ENCODE peak calls at places on chromosomes 5 and 9, in five cellular contexts. One of them, this sample, is unnamed.

GRCh38 chr9:126722252-126722921 is 82.5 kb upstream of the ZBTB43 start:
- DNase-seq in tibial nerve: peak
- DNase-seq in fibroblast of the aortic adventitia: no peak
- DNase-seq in psoas muscle: peak
- DNase-seq in astrocyte: peak
- DNase-seq in this sample: peak

GRCh38 chr9:127004946-127005769 is 90.6 kb downstream of the RALGPS1 start:
- DNase-seq in astrocyte: peak
- DNase-seq in psoas muscle: no peak
- DNase-seq in tibial nerve: no peak
- DNase-seq in fibroblast of the aortic adventitia: peak
- DNase-seq in this sample: peak

GRCh38 chr9:76667521-76667957 is 96.7 kb upstream of the PCA3 start:
- DNase-seq in tibial nerve: no peak
- DNase-seq in psoas muscle: no peak
- DNase-seq in astrocyte: peak
- DNase-seq in fibroblast of the aortic adventitia: peak
- DNase-seq in this sample: peak

GRCh38 chr5:102670224-102670836 is 84.8 kb upstream of the PAM start:
- DNase-seq in psoas muscle: peak
- DNase-seq in fibroblast of the aortic adventitia: peak
- DNase-seq in tibial nerve: no peak
- DNase-seq in astrocyte: no peak
- DNase-seq in this sample: no peak

GRCh38 chr9:81575976-81576375 is 113.4 kb downstream of the TLE1 start:
- DNase-seq in astrocyte: peak
- DNase-seq in fibroblast of the aortic adventitia: peak
- DNase-seq in tibial nerve: no peak
- DNase-seq in psoas muscle: no peak
- DNase-seq in this sample: peak

GRCh38 chr9:128245293-128246151 is 30.3 kb downstream of the GOLGA2 start:
- DNase-seq in fibroblast of the aortic adventitia: peak
- DNase-seq in astrocyte: peak
- DNase-seq in psoas muscle: peak
- DNase-seq in tibial nerve: no peak
- DNase-seq in this sample: peak

GRCh38 chr5:152542741-152543140 is 137.7 kb upstream of the NMUR2 start:
- DNase-seq in fibroblast of the aortic adventitia: no peak
- DNase-seq in astrocyte: peak
- DNase-seq in psoas muscle: no peak
- DNase-seq in tibial nerve: no peak
- DNase-seq in this sample: peak

GRCh38 chr5:143870871-143871632 is 59.1 kb downstream of the HMHB1 start:
- DNase-seq in tibial nerve: no peak
- DNase-seq in psoas muscle: no peak
- DNase-seq in astrocyte: peak
- DNase-seq in fibroblast of the aortic adventitia: no peak
- DNase-seq in this sample: peak

GRCh38 chr5:126363658-126364057 is 59.6 kb upstream of the GRAMD2B start:
- DNase-seq in astrocyte: no peak
- DNase-seq in tibial nerve: no peak
- DNase-seq in fibroblast of the aortic adventitia: no peak
- DNase-seq in psoas muscle: no peak
- DNase-seq in this sample: peak

GRCh38 chr9:136533775-136534157 is 12.1 kb downstream of the NOTCH1 start:
- DNase-seq in astrocyte: no peak
- DNase-seq in fibroblast of the aortic adventitia: no peak
- DNase-seq in psoas muscle: no peak
- DNase-seq in tibial nerve: no peak
- DNase-seq in this sample: no peak

GRCh38 chr5:176597417-176598389 is 12.3 kb downstream of the GPRIN1 start:
- DNase-seq in fibroblast of the aortic adventitia: no peak
- DNase-seq in tibial nerve: no peak
- DNase-seq in psoas muscle: no peak
- DNase-seq in astrocyte: no peak
- DNase-seq in this sample: no peak

GRCh38 chr5:172420215-172420934 is 34.0 kb downstream of the SH3PXD2B start:
- DNase-seq in astrocyte: peak
- DNase-seq in fibroblast of the aortic adventitia: peak
- DNase-seq in psoas muscle: peak
- DNase-seq in tibial nerve: peak
- DNase-seq in this sample: peak

GRCh38 chr5:32942225-32942989 is 231.3 kb downstream of the NPR3 start:
- DNase-seq in astrocyte: no peak
- DNase-seq in fibroblast of the aortic adventitia: peak
- DNase-seq in psoas muscle: no peak
- DNase-seq in tibial nerve: no peak
- DNase-seq in this sample: peak

GRCh38 chr5:178215263-178216002 is 11.1 kb downstream of the HNRNPAB start:
- DNase-seq in psoas muscle: no peak
- DNase-seq in fibroblast of the aortic adventitia: no peak
- DNase-seq in tibial nerve: no peak
- DNase-seq in astrocyte: no peak
- DNase-seq in this sample: no peak

GRCh38 chr5:42570946-42571625 is 147.8 kb downstream of the GHR start:
- DNase-seq in tibial nerve: no peak
- DNase-seq in astrocyte: peak
- DNase-seq in psoas muscle: no peak
- DNase-seq in fibroblast of the aortic adventitia: no peak
- DNase-seq in this sample: no peak

GRCh38 chr5:93705896-93706295 is 35.5 kb downstream of the POU5F2 start:
- DNase-seq in tibial nerve: no peak
- DNase-seq in psoas muscle: no peak
- DNase-seq in fibroblast of the aortic adventitia: peak
- DNase-seq in astrocyte: peak
- DNase-seq in this sample: peak

GRCh38 chr5:82620957-82621600 is 342.9 kb upstream of the RPS23 start:
- DNase-seq in psoas muscle: no peak
- DNase-seq in astrocyte: peak
- DNase-seq in tibial nerve: peak
- DNase-seq in fibroblast of the aortic adventitia: no peak
- DNase-seq in this sample: no peak

GRCh38 chr9:31840702-31841101 is 543.7 kb upstream of the ACO1 start:
- DNase-seq in psoas muscle: no peak
- DNase-seq in tibial nerve: no peak
- DNase-seq in astrocyte: no peak
- DNase-seq in fibroblast of the aortic adventitia: no peak
- DNase-seq in this sample: no peak

GRCh38 chr5:31993182-31993961 is 180.7 kb downstream of the GOLPH3 start:
- DNase-seq in tibial nerve: no peak
- DNase-seq in psoas muscle: no peak
- DNase-seq in astrocyte: peak
- DNase-seq in fibroblast of the aortic adventitia: peak
- DNase-seq in this sample: peak

GRCh38 chr5:52709171-52709925 is 78.4 kb upstream of the ITGA1 start:
- DNase-seq in psoas muscle: no peak
- DNase-seq in tibial nerve: no peak
- DNase-seq in astrocyte: peak
- DNase-seq in fibroblast of the aortic adventitia: no peak
- DNase-seq in this sample: no peak

DNA sequence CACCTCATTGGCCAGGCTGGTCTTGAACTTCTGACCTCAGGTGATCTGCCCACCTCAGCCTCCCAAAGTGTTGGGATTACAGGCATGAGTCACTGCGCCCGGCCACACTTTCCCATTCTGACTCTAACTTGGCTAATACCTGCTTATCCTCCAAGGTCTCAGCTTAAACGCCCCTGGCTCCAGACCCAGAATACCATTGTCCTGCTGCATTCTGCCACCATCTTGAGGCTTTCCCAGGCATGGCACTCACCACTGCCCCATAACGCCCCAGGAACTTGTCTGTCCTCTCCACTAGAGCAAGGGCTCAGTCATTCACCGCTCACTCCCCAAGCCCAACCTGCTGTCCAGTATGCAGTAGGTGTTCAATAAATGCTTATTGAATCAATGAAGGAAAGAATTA is 39.8 kb downstream of the CAMK2A start:
- DNase-seq in astrocyte: no peak
- DNase-seq in psoas muscle: no peak
- DNase-seq in fibroblast of the aortic adventitia: no peak
- DNase-seq in tibial nerve: no peak
- DNase-seq in this sample: no peak
- TF ChIP-seq CTCF in astrocyte: no peak
- TF ChIP-seq CTCF in psoas muscle: no peak
- TF ChIP-seq CTCF in fibroblast of the aortic adventitia: no peak
- TF ChIP-seq CTCF in tibial nerve: no peak
- TF ChIP-seq CTCF in this sample: no peak

GRCh38 chr9:115116620-115117284 is 1.2 kb downstream of the TNC start:
- DNase-seq in astrocyte: no peak
- DNase-seq in fibroblast of the aortic adventitia: no peak
- DNase-seq in tibial nerve: no peak
- DNase-seq in psoas muscle: no peak
- DNase-seq in this sample: no peak

GRCh38 chr9:115114541-115114940 is 3.4 kb downstream of the TNC start:
- DNase-seq in fibroblast of the aortic adventitia: no peak
- DNase-seq in astrocyte: no peak
- DNase-seq in psoas muscle: no peak
- DNase-seq in tibial nerve: no peak
- DNase-seq in this sample: no peak

GRCh38 chr9:115114084-115114483 is 3.9 kb downstream of the TNC start:
- DNase-seq in astrocyte: no peak
- DNase-seq in psoas muscle: no peak
- DNase-seq in fibroblast of the aortic adventitia: no peak
- DNase-seq in tibial nerve: no peak
- DNase-seq in this sample: no peak

GRCh38 chr9:115115924-115116323 is 2.0 kb downstream of the TNC start:
- DNase-seq in fibroblast of the aortic adventitia: peak
- DNase-seq in tibial nerve: no peak
- DNase-seq in astrocyte: peak
- DNase-seq in psoas muscle: no peak
- DNase-seq in this sample: no peak

DNA sequence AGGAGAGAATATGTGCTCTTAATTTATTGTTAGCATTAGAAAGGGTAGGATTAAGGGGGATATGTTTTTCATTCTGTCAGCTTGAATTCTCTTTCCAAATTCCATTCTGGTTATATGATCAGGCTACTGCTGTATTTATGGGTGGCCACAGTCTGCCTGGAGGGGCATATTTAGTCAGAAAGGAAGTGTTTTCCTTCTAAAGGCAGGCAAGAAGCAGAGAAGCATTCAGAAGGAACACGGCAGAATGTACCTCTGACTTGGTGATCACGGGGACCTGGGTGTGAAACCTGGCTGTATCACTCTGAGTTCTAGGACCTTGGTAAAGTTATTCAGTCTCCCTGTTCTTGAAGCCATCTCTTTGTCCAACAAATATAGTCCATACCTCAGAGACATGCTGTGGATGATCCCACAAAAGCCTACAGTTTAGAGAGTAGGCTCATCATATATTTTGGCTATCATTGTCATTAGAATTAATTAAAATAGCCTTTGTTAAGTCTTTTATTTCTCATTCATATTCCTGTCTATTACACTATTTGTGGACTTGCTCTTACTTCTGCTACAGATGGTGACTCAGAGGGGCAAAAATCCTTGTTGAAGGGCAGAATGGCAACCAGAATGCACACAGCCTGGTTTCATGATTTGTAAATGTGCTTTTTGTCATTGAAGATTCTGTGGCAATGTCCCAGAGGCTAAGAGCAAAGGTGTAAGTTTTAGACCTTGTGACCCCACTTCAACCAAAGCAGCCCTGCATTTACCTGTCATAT is 2.7 kb downstream of the TNC start:
- DNase-seq in tibial nerve: no peak
- DNase-seq in psoas muscle: no peak
- DNase-seq in astrocyte: peak
- DNase-seq in fibroblast of the aortic adventitia: no peak
- DNase-seq in this sample: no peak
- H3K4me3 ChIP-seq in tibial nerve: no peak
- H3K4me3 ChIP-seq in psoas muscle: no peak
- H3K4me3 ChIP-seq in astrocyte: peak
- H3K4me3 ChIP-seq in fibroblast of the aortic adventitia: no peak
- H3K4me3 ChIP-seq in this sample: no peak

DNA sequence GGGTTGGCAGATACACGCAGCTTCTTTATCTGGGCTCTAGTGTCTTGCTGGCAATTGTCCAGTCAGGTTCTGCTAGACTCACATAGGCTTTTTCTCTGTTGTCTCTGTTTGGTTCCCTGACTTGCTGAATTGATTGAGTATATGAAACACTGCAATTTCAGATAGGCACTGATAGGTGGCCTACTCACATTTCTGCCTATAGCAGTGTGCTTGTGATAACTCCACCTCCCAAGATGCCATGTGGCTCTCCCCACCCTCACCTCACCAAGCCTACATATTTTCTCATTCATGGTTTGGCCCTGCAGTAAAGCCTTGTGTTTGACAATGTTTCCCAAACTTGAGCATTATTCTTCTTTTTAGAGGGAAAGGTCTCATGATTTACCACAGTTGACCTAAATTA is 52.6 kb downstream of the AOPEP start:
- DNase-seq in astrocyte: no peak
- DNase-seq in fibroblast of the aortic adventitia: no peak
- DNase-seq in psoas muscle: no peak
- DNase-seq in tibial nerve: no peak
- DNase-seq in this sample: no peak
- TF ChIP-seq CTCF in astrocyte: no peak
- TF ChIP-seq CTCF in fibroblast of the aortic adventitia: no peak
- TF ChIP-seq CTCF in psoas muscle: no peak
- TF ChIP-seq CTCF in tibial nerve: no peak
- TF ChIP-seq CTCF in this sample: no peak

DNA sequence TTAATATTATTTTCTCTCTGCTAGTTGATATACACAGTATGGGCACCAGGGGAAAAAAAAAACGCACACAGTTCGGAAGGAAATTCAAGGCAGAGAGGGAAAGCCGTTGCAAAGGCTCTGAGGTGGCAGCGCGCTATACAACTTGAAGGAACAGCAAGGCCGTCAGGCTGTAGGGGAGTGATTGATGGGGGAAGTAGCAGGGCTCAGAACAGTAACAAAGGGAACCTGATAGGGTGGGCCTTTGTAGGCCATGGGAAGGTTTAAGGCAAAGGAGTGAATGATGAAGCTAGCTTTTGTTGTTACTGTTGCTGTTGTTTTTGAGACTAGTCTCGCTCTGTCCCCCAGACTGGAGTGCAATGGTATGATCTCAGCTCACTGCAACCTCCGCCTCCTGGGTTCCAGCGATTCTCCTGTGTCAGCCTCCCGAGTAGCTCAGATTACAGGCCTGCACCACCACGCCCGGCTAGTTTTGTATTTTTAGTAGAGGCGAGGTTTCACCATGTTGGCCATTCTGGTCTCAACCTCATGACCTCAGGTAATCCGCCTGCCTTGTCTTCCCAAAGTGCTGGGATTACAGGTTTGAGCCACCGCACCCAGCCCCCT is 27.0 kb downstream of the AQP7 start:
- DNase-seq in tibial nerve: no peak
- DNase-seq in fibroblast of the aortic adventitia: no peak
- DNase-seq in astrocyte: peak
- DNase-seq in psoas muscle: peak
- DNase-seq in this sample: no peak
- H3K4me3 ChIP-seq in tibial nerve: peak
- H3K4me3 ChIP-seq in fibroblast of the aortic adventitia: no peak
- H3K4me3 ChIP-seq in astrocyte: no peak
- H3K4me3 ChIP-seq in psoas muscle: peak
- H3K4me3 ChIP-seq in this sample: no peak